ENCODE peak calls at places on chromosome 7, in ten cellular contexts. One of them, this sample, is unnamed.

GRCh38 chr7:142385528-142386340 is 127.9 kb upstream of the PRSS58 start:
- DNase-seq in BJ: no peak
- DNase-seq in psoas muscle: peak; percentile 58
- DNase-seq in NCI-H146: peak; percentile 5
- DNase-seq in AG08395: peak; percentile 54
- DNase-seq in substantia nigra: peak; percentile 58
- DNase-seq in cardiac muscle cell: peak; percentile 84
- DNase-seq in T-cell: no peak
- DNase-seq in activated T-cell treated with anti-CD3 and anti-CD28 coated beads, Interleukin-2, amount 50 U/mL, for 72 hours: peak; percentile 32
- DNase-seq in putamen: peak; percentile 49
- DNase-seq in this sample: peak; percentile 46

GRCh38 chr7:94396044-94396443 is 1.3 kb downstream of the COL1A2 start:
- DNase-seq in BJ: no peak
- DNase-seq in psoas muscle: no peak
- DNase-seq in NCI-H146: no peak
- DNase-seq in AG08395: no peak
- DNase-seq in substantia nigra: no peak
- DNase-seq in cardiac muscle cell: peak; percentile 87
- DNase-seq in T-cell: no peak
- DNase-seq in activated T-cell treated with anti-CD3 and anti-CD28 coated beads, Interleukin-2, amount 50 U/mL, for 72 hours: no peak
- DNase-seq in putamen: no peak
- DNase-seq in this sample: no peak

GRCh38 chr7:137880432-137880831 is 33.7 kb upstream of the DGKI start:
- DNase-seq in BJ: peak; percentile 57
- DNase-seq in psoas muscle: no peak
- DNase-seq in NCI-H146: no peak
- DNase-seq in AG08395: peak; percentile 77
- DNase-seq in substantia nigra: no peak
- DNase-seq in cardiac muscle cell: peak; percentile 89
- DNase-seq in T-cell: no peak
- DNase-seq in activated T-cell treated with anti-CD3 and anti-CD28 coated beads, Interleukin-2, amount 50 U/mL, for 72 hours: no peak
- DNase-seq in putamen: no peak
- DNase-seq in this sample: peak; percentile 71

GRCh38 chr7:47725031-47725780 is 143.3 kb upstream of the TNS3 start:
- DNase-seq in BJ: no peak
- DNase-seq in psoas muscle: no peak
- DNase-seq in NCI-H146: no peak
- DNase-seq in AG08395: no peak
- DNase-seq in substantia nigra: no peak
- DNase-seq in cardiac muscle cell: no peak
- DNase-seq in T-cell: no peak
- DNase-seq in activated T-cell treated with anti-CD3 and anti-CD28 coated beads, Interleukin-2, amount 50 U/mL, for 72 hours: no peak
- DNase-seq in putamen: no peak
- DNase-seq in this sample: no peak

GRCh38 chr7:83985766-83986165 is 208.8 kb downstream of the SEMA3A start:
- DNase-seq in BJ: no peak
- DNase-seq in psoas muscle: no peak
- DNase-seq in NCI-H146: no peak
- DNase-seq in AG08395: no peak
- DNase-seq in substantia nigra: no peak
- DNase-seq in cardiac muscle cell: peak; percentile 24
- DNase-seq in T-cell: no peak
- DNase-seq in activated T-cell treated with anti-CD3 and anti-CD28 coated beads, Interleukin-2, amount 50 U/mL, for 72 hours: no peak
- DNase-seq in putamen: no peak
- DNase-seq in this sample: no peak

GRCh38 chr7:100033526-100033925 is 16.0 kb upstream of the ZSCAN21 start:
- DNase-seq in BJ: no peak
- DNase-seq in psoas muscle: no peak
- DNase-seq in NCI-H146: no peak
- DNase-seq in AG08395: no peak
- DNase-seq in substantia nigra: no peak
- DNase-seq in cardiac muscle cell: no peak
- DNase-seq in T-cell: no peak
- DNase-seq in activated T-cell treated with anti-CD3 and anti-CD28 coated beads, Interleukin-2, amount 50 U/mL, for 72 hours: no peak
- DNase-seq in putamen: no peak
- DNase-seq in this sample: no peak

GRCh38 chr7:152909683-152910544 is 150.4 kb downstream of the ACTR3B start:
- DNase-seq in BJ: no peak
- DNase-seq in psoas muscle: no peak
- DNase-seq in NCI-H146: no peak
- DNase-seq in AG08395: no peak
- DNase-seq in substantia nigra: no peak
- DNase-seq in cardiac muscle cell: no peak
- DNase-seq in T-cell: no peak
- DNase-seq in activated T-cell treated with anti-CD3 and anti-CD28 coated beads, Interleukin-2, amount 50 U/mL, for 72 hours: no peak
- DNase-seq in putamen: no peak
- DNase-seq in this sample: no peak

GRCh38 chr7:135925205-135925604 is 52.0 kb downstream of the MTPN start:
- DNase-seq in BJ: no peak
- DNase-seq in psoas muscle: no peak
- DNase-seq in NCI-H146: no peak
- DNase-seq in AG08395: no peak
- DNase-seq in substantia nigra: no peak
- DNase-seq in cardiac muscle cell: peak; percentile 44
- DNase-seq in T-cell: no peak
- DNase-seq in activated T-cell treated with anti-CD3 and anti-CD28 coated beads, Interleukin-2, amount 50 U/mL, for 72 hours: no peak
- DNase-seq in putamen: no peak
- DNase-seq in this sample: no peak

GRCh38 chr7:93992423-93993110 is 11.6 kb downstream of the BET1 start:
- DNase-seq in BJ: no peak
- DNase-seq in psoas muscle: no peak
- DNase-seq in NCI-H146: no peak
- DNase-seq in AG08395: no peak
- DNase-seq in substantia nigra: no peak
- DNase-seq in cardiac muscle cell: no peak
- DNase-seq in T-cell: no peak
- DNase-seq in activated T-cell treated with anti-CD3 and anti-CD28 coated beads, Interleukin-2, amount 50 U/mL, for 72 hours: no peak
- DNase-seq in putamen: no peak
- DNase-seq in this sample: no peak

GRCh38 chr7:2402687-2403013 is 761 bp upstream of the CHST12 start:
- DNase-seq in BJ: no peak
- DNase-seq in psoas muscle: no peak
- DNase-seq in NCI-H146: no peak
- DNase-seq in AG08395: no peak
- DNase-seq in substantia nigra: no peak
- DNase-seq in cardiac muscle cell: no peak
- DNase-seq in T-cell: no peak
- DNase-seq in activated T-cell treated with anti-CD3 and anti-CD28 coated beads, Interleukin-2, amount 50 U/mL, for 72 hours: no peak
- DNase-seq in putamen: no peak
- DNase-seq in this sample: no peak

GRCh38 chr7:112938895-112939588 is 147.6 kb downstream of the GPR85 start:
- DNase-seq in BJ: no peak
- DNase-seq in psoas muscle: peak; percentile 58
- DNase-seq in NCI-H146: peak; percentile 50
- DNase-seq in AG08395: peak; percentile 18
- DNase-seq in substantia nigra: peak; percentile 49
- DNase-seq in cardiac muscle cell: peak; percentile 45
- DNase-seq in T-cell: peak; percentile 12
- DNase-seq in activated T-cell treated with anti-CD3 and anti-CD28 coated beads, Interleukin-2, amount 50 U/mL, for 72 hours: peak; percentile 26
- DNase-seq in putamen: peak; percentile 25
- DNase-seq in this sample: no peak

GRCh38 chr7:6015917-6016652 is 7.0 kb downstream of the AIMP2 start:
- DNase-seq in BJ: peak; percentile 75
- DNase-seq in psoas muscle: peak; percentile 95
- DNase-seq in NCI-H146: no peak
- DNase-seq in AG08395: peak; percentile 84
- DNase-seq in substantia nigra: peak; percentile 42
- DNase-seq in cardiac muscle cell: peak; percentile 96
- DNase-seq in T-cell: no peak
- DNase-seq in activated T-cell treated with anti-CD3 and anti-CD28 coated beads, Interleukin-2, amount 50 U/mL, for 72 hours: peak; percentile 73
- DNase-seq in putamen: peak; percentile 19
- DNase-seq in this sample: peak; percentile 98

GRCh38 chr7:25852249-25852994 is 299.6 kb upstream of the NFE2L3 start:
- DNase-seq in BJ: no peak
- DNase-seq in psoas muscle: peak; percentile 65
- DNase-seq in NCI-H146: no peak
- DNase-seq in AG08395: no peak
- DNase-seq in substantia nigra: no peak
- DNase-seq in cardiac muscle cell: peak; percentile 66
- DNase-seq in T-cell: no peak
- DNase-seq in activated T-cell treated with anti-CD3 and anti-CD28 coated beads, Interleukin-2, amount 50 U/mL, for 72 hours: peak; percentile 33
- DNase-seq in putamen: no peak
- DNase-seq in this sample: no peak

GRCh38 chr7:74312418-74313021 is 23.3 kb downstream of the CLIP2 start:
- DNase-seq in BJ: no peak
- DNase-seq in psoas muscle: no peak
- DNase-seq in NCI-H146: no peak
- DNase-seq in AG08395: no peak
- DNase-seq in substantia nigra: no peak
- DNase-seq in cardiac muscle cell: no peak
- DNase-seq in T-cell: no peak
- DNase-seq in activated T-cell treated with anti-CD3 and anti-CD28 coated beads, Interleukin-2, amount 50 U/mL, for 72 hours: peak; percentile 5
- DNase-seq in putamen: no peak
- DNase-seq in this sample: no peak

GRCh38 chr7:30523466-30523865 is 18.8 kb upstream of the GGCT start:
- DNase-seq in BJ: no peak
- DNase-seq in psoas muscle: no peak
- DNase-seq in NCI-H146: no peak
- DNase-seq in AG08395: no peak
- DNase-seq in substantia nigra: no peak
- DNase-seq in cardiac muscle cell: no peak
- DNase-seq in T-cell: no peak
- DNase-seq in activated T-cell treated with anti-CD3 and anti-CD28 coated beads, Interleukin-2, amount 50 U/mL, for 72 hours: no peak
- DNase-seq in putamen: no peak
- DNase-seq in this sample: no peak

GRCh38 chr7:389911-390601 is 100.1 kb downstream of the FOXL3 start:
- DNase-seq in BJ: no peak
- DNase-seq in psoas muscle: peak; percentile 37
- DNase-seq in NCI-H146: no peak
- DNase-seq in AG08395: no peak
- DNase-seq in substantia nigra: no peak
- DNase-seq in cardiac muscle cell: no peak
- DNase-seq in T-cell: no peak
- DNase-seq in activated T-cell treated with anti-CD3 and anti-CD28 coated beads, Interleukin-2, amount 50 U/mL, for 72 hours: no peak
- DNase-seq in putamen: no peak
- DNase-seq in this sample: no peak

GRCh38 chr7:81470084-81470723 is 299.6 kb downstream of the HGF start:
- DNase-seq in BJ: no peak
- DNase-seq in psoas muscle: peak; percentile 74
- DNase-seq in NCI-H146: peak; percentile 32
- DNase-seq in AG08395: peak; percentile 77
- DNase-seq in substantia nigra: peak; percentile 71
- DNase-seq in cardiac muscle cell: peak; percentile 87
- DNase-seq in T-cell: no peak
- DNase-seq in activated T-cell treated with anti-CD3 and anti-CD28 coated beads, Interleukin-2, amount 50 U/mL, for 72 hours: peak; percentile 25
- DNase-seq in putamen: peak; percentile 67
- DNase-seq in this sample: peak; percentile 50

GRCh38 chr7:13117103-13117502 is 429.7 kb downstream of the ARL4A start:
- DNase-seq in BJ: no peak
- DNase-seq in psoas muscle: no peak
- DNase-seq in NCI-H146: peak; percentile 26
- DNase-seq in AG08395: peak; percentile 14
- DNase-seq in substantia nigra: no peak
- DNase-seq in cardiac muscle cell: peak; percentile 29
- DNase-seq in T-cell: no peak
- DNase-seq in activated T-cell treated with anti-CD3 and anti-CD28 coated beads, Interleukin-2, amount 50 U/mL, for 72 hours: no peak
- DNase-seq in putamen: peak; percentile 14
- DNase-seq in this sample: no peak

GRCh38 chr7:45400680-45401079 is 173.5 kb upstream of the ADCY1 start:
- DNase-seq in BJ: no peak
- DNase-seq in psoas muscle: no peak
- DNase-seq in NCI-H146: peak; percentile 81
- DNase-seq in AG08395: no peak
- DNase-seq in substantia nigra: no peak
- DNase-seq in cardiac muscle cell: no peak
- DNase-seq in T-cell: no peak
- DNase-seq in activated T-cell treated with anti-CD3 and anti-CD28 coated beads, Interleukin-2, amount 50 U/mL, for 72 hours: no peak
- DNase-seq in putamen: no peak
- DNase-seq in this sample: no peak

GRCh38 chr7:95396136-95397032 is at the start of gene PON3:
- DNase-seq in BJ: no peak
- DNase-seq in psoas muscle: peak; percentile 50
- DNase-seq in NCI-H146: peak; percentile 70
- DNase-seq in AG08395: no peak
- DNase-seq in substantia nigra: peak; percentile 15
- DNase-seq in cardiac muscle cell: peak; percentile 40
- DNase-seq in T-cell: no peak
- DNase-seq in activated T-cell treated with anti-CD3 and anti-CD28 coated beads, Interleukin-2, amount 50 U/mL, for 72 hours: peak; percentile 52
- DNase-seq in putamen: no peak
- DNase-seq in this sample: no peak

GRCh38 chr7:76260171-76260703 is 42.2 kb upstream of the HSPB1 start:
- DNase-seq in BJ: no peak
- DNase-seq in psoas muscle: no peak
- DNase-seq in NCI-H146: peak; percentile 94
- DNase-seq in AG08395: peak; percentile 32
- DNase-seq in substantia nigra: no peak
- DNase-seq in cardiac muscle cell: peak; percentile 24
- DNase-seq in T-cell: peak; percentile 17
- DNase-seq in activated T-cell treated with anti-CD3 and anti-CD28 coated beads, Interleukin-2, amount 50 U/mL, for 72 hours: peak; percentile 42
- DNase-seq in putamen: no peak
- DNase-seq in this sample: no peak